ENCODE peak calls at places on chromosomes 7 and 10, in five cellular contexts. Y, D, F, T and A are unnamed samples.

GRCh38 chr10:31219321-31219720 is 99.7 kb upstream of the ZEB1 start:
- DNase-seq in Y (no peak), D (no peak), F (no peak), T (no peak), A (no peak)

GRCh38 chr10:110040767-110041478 is 33.1 kb downstream of the ADD3 start:
- DNase-seq in Y (no peak), D (no peak), F (no peak), T (no peak), A (no peak)

GRCh38 chr10:34565934-34566333 is 249.2 kb downstream of the PARD3 start:
- DNase-seq in Y (no peak), D (no peak), F (no peak), T (no peak), A (no peak)

GRCh38 chr7:55532150-55532917 is 40.0 kb downstream of the VOPP1 start:
- DNase-seq in Y (no peak), D (no peak), F (no peak), T (no peak), A (no peak)

GRCh38 chr7:92043098-92043497 is 91.2 kb downstream of the CYP51A1 start:
- DNase-seq in Y (no peak), D (no peak), F (no peak), T (no peak), A (no peak)

GRCh38 chr10:42454313-42454712 is 184.1 kb downstream of the ZNF33B start:
- DNase-seq in Y (no peak), D (no peak), F (no peak), T (no peak), A (no peak)

GRCh38 chr7:108296911-108297310 is 159.3 kb downstream of the NRCAM start:
- DNase-seq in Y (no peak), D (no peak), F (no peak), T (no peak), A (no peak)

GRCh38 chr7:140174217-140174616 is 2.6 kb downstream of the KDM7A start:
- DNase-seq in Y (no peak), D (no peak), F (no peak), T (no peak), A (no peak)

GRCh38 chr7:39688611-39689485 is 65.5 kb downstream of the RALA start:
- DNase-seq in Y (no peak), D (no peak), F (no peak), T (no peak), A (no peak)

GRCh38 chr7:16739863-16740622 is 13.5 kb upstream of the TSPAN13 start:
- DNase-seq in Y (peak), D (no peak), F (peak), T (no peak), A (no peak)

GRCh38 chr10:34102237-34102673 is 712.8 kb downstream of the PARD3 start:
- DNase-seq in Y (no peak), D (no peak), F (peak), T (no peak), A (no peak)

GRCh38 chr7:129688503-129689222 is 77.1 kb downstream of the NRF1 start:
- DNase-seq in Y (no peak), D (no peak), F (no peak), T (no peak), A (no peak)

GRCh38 chr7:28155019-28155660 is 25.5 kb downstream of the JAZF1 start:
- DNase-seq in Y (no peak), D (no peak), F (no peak), T (no peak), A (no peak)

GRCh38 chr7:2609001-2609411 is 22.8 kb upstream of the TTYH3 start:
- DNase-seq in Y (no peak), D (no peak), F (no peak), T (no peak), A (no peak)

GRCh38 chr7:13433946-13434345 is 555.5 kb downstream of the ETV1 start:
- DNase-seq in Y (no peak), D (no peak), F (no peak), T (no peak), A (no peak)

GRCh38 chr10:35545079-35545657 is 60.0 kb upstream of the GJD4 start:
- DNase-seq in Y (no peak), D (no peak), F (no peak), T (no peak), A (no peak)

GRCh38 chr10:91604462-91604935 is 28.4 kb downstream of the PPP1R3C start:
- DNase-seq in Y (no peak), D (no peak), F (no peak), T (no peak), A (no peak)

GRCh38 chr10:47309403-47310089 is 9.5 kb downstream of the GDF10 start:
- DNase-seq in Y (no peak), D (no peak), F (no peak), T (no peak), A (no peak)

GRCh38 chr10:58854811-58855210 is 321.6 kb upstream of the PHYHIPL start:
- DNase-seq in Y (no peak), D (no peak), F (no peak), T (no peak), A (no peak)

GRCh38 chr7:31122649-31123058 is 70.5 kb downstream of the ADCYAP1R1 start:
- DNase-seq in Y (peak), D (no peak), F (peak), T (no peak), A (no peak)

GRCh38 chr10:24457661-24458318 is 248.9 kb downstream of the KIAA1217 start:
- DNase-seq in Y (no peak), D (no peak), F (no peak), T (no peak), A (no peak)

GRCh38 chr10:70348228-70348850 is 34.1 kb downstream of the LRRC20 start:
- DNase-seq in Y (no peak), D (peak), F (no peak), T (no peak), A (peak)

GRCh38 chr10:119205926-119206602 is 1.3 kb upstream of the GRK5 start:
- DNase-seq in Y (no peak), D (peak), F (peak), T (peak), A (peak)

GRCh38 chr7:45686441-45687184 is 112.4 kb downstream of the ADCY1 start:
- DNase-seq in Y (no peak), D (no peak), F (no peak), T (no peak), A (no peak)

GRCh38 chr7:45685619-45686240 is 111.6 kb downstream of the ADCY1 start:
- DNase-seq in Y (no peak), D (no peak), F (no peak), T (no peak), A (no peak)

GRCh38 chr7:45687185-45687560 is 113.0 kb downstream of the ADCY1 start:
- DNase-seq in Y (no peak), D (no peak), F (no peak), T (no peak), A (no peak)

GRCh38 chr7:45689011-45689796 is 115.0 kb downstream of the ADCY1 start:
- DNase-seq in Y (peak), D (no peak), F (no peak), T (no peak), A (no peak)

DNA sequence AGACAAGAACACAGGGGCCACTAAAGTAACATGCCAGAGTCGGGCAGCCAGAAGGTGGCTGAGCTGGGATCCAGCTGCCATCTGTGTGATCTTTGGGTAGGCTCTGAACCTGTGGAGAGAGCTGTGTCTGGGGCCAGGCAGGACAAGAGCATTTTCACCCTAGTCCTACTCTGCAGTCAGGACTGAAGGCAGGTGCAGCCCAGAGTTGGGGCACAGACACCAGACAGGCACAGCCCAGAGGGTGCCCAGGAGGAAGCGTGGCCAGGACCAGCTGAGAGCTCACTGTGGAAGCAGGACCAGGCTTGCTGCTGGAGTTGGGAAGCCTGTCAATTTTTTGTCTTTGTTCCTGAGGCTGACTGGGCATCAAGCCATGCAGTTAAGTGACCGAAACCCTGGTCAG is 113.6 kb downstream of the ADCY1 start:
- DNase-seq in Y (no peak), D (no peak), F (no peak), T (no peak), A (no peak)
- TF ChIP-seq CTCF in Y (no peak), D (no peak), F (no peak), T (no peak), A (no peak)

DNA sequence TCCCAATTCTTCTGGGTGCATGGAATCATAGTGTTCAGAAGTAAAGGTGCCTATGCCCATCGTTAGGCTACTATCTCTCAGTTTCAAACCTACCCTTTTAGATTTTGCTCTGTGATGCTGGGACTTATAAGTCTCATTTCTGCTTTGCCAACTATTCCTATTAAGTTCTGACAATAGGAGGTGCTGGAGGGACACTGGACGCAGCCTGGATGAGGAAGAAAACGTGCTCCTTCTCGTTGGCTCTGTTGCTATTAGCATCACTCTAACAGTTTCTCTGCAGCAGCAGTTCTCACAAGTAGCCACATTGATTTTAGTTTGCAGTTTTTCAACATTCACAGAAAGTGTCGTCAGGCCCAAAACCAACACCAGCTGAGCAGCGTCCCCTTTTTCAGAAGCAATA is 72.4 kb downstream of the ABCC2 start:
- DNase-seq in Y (peak), D (no peak), F (no peak), T (no peak), A (no peak)
- TF ChIP-seq CTCF in Y (peak), D (no peak), F (peak), T (no peak), A (peak)

GRCh38 chr10:81838950-81839349 is 36.0 kb upstream of the NRG3 start:
- DNase-seq in Y (no peak), D (no peak), F (no peak), T (no peak), A (no peak)
- TF ChIP-seq CTCF in Y (no peak), D (no peak), F (no peak), T (no peak), A (peak)

DNA sequence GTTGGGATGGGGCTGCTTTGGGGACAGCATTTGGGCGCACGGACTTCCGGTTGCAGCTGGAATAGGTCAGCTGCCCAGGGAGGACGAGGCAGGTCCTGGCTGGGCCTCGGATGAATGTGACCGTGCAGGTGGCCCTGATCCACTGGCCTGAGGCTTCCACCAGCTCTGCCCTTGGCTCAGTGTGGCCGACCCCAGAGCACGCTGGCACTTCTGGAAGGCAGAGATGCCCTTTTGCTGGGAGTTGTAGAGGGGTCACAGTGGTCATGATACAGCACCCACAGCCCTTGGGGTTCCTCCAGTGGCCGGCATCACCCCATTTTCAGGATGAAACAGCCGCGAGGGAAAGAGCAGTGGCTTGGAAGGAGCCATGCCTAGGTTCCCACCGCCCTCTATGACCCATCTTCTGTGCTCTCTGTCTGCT is 19.0 kb downstream of the ADCY1 start:
- DNase-seq in Y (no peak), D (no peak), F (no peak), T (no peak), A (no peak)
- TF ChIP-seq CTCF in Y (no peak), D (no peak), F (no peak), T (no peak), A (no peak)

GRCh38 chr7:54477083-54477482 is 65.1 kb upstream of the VSTM2A start:
- DNase-seq in Y (no peak), D (no peak), F (no peak), T (no peak), A (no peak)
- TF ChIP-seq CTCF in Y (no peak), D (no peak), F (no peak), T (no peak), A (peak)

GRCh38 chr7:29883462-29884398 is 77.4 kb downstream of the WIPF3 start:
- DNase-seq in Y (no peak), D (no peak), F (peak), T (no peak), A (no peak)

GRCh38 chr7:29882481-29882880 is 76.2 kb downstream of the WIPF3 start:
- DNase-seq in Y (no peak), D (no peak), F (no peak), T (no peak), A (no peak)

GRCh38 chr7:29879609-29880008 is 73.3 kb downstream of the WIPF3 start:
- DNase-seq in Y (no peak), D (no peak), F (no peak), T (no peak), A (no peak)

GRCh38 chr7:29884399-29885272 is 78.3 kb downstream of the WIPF3 start:
- DNase-seq in Y (no peak), D (no peak), F (peak), T (no peak), A (no peak)

GRCh38 chr7:29881724-29882123 is 75.4 kb downstream of the WIPF3 start:
- DNase-seq in Y (no peak), D (no peak), F (no peak), T (no peak), A (no peak)
- TF ChIP-seq CTCF in Y (no peak), D (no peak), F (no peak), T (no peak), A (no peak)

DNA sequence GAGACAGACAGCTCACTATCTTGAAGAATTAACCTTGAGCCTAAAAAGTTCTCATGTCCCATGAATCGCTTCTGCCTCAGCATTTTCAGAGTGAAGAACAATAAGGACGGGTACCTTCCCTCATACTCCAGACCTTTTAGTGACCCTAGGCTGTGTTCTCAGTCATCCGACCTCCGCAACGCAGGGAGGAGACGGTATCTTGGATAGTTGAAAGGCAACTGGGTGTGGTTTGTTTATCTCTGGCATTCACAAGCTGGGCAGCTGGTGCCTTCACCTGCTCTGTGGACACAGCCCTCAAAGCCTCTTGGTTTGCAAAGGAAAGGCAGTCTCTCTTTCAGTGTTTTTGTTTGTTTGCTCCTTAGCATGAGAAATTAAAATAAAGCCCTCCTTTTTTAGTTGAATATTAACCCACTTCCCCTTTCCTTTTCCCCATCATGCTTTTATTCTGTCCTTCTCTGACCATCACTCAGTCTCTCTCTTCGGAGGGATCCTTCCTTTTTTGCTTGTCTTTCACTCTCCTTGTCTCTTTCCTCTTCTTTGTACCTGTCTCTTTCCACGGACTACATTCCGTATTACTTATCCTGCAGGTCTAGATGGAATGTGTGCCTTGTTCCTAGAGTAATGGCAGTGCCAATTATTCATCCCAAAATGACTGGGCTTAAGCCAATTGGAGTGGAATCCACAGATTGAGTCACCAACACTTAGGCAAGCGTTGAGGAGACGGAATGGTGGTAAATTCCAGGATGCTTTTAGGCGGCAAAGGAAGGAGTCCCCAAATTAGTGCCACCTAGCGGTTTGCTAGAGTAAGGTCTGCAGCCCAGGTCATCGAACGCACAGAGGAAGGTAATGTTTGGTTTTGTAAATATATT is 45.8 kb downstream of the PRR15 start:
- DNase-seq in Y (no peak), D (no peak), F (peak), T (no peak), A (no peak)
- TF ChIP-seq CTCF in Y (peak), D (no peak), F (peak), T (no peak), A (peak)